ENCODE peak calls at places on chromosomes 5 and 9, in seven cellular contexts. One of them, this sample, is unnamed.

GRCh38 chr5:71706906-71707305 is 12.2 kb upstream of the CARTPT start:
- DNase-seq in NB4: no peak
- DNase-seq in NCI-H1436: no peak
- DNase-seq in amniotic stem cell: no peak
- DNase-seq in NCI-H2081 treated with DMSO at 0.1 percent for 48 hours: no peak
- DNase-seq in foreskin fibroblast: no peak
- DNase-seq in NCI-H1105: no peak
- DNase-seq in this sample: no peak

GRCh38 chr9:34637356-34638137 is at the start of gene SIGMAR1:
- DNase-seq in NB4: peak; percentile 100
- DNase-seq in NCI-H1436: peak; percentile 89
- DNase-seq in amniotic stem cell: peak; percentile 66
- DNase-seq in NCI-H2081 treated with DMSO at 0.1 percent for 48 hours: peak; percentile 86
- DNase-seq in foreskin fibroblast: peak; percentile 94
- DNase-seq in NCI-H1105: peak; percentile 86
- DNase-seq in this sample: peak; percentile 94

GRCh38 chr5:172866802-172867748 is 33.0 kb downstream of the ERGIC1 start:
- DNase-seq in NB4: no peak
- DNase-seq in NCI-H1436: no peak
- DNase-seq in amniotic stem cell: no peak
- DNase-seq in NCI-H2081 treated with DMSO at 0.1 percent for 48 hours: no peak
- DNase-seq in foreskin fibroblast: no peak
- DNase-seq in NCI-H1105: no peak
- DNase-seq in this sample: no peak

GRCh38 chr9:126150411-126151030 is 176.1 kb upstream of the MVB12B start:
- DNase-seq in NB4: no peak
- DNase-seq in NCI-H1436: peak; percentile 34
- DNase-seq in amniotic stem cell: no peak
- DNase-seq in NCI-H2081 treated with DMSO at 0.1 percent for 48 hours: no peak
- DNase-seq in foreskin fibroblast: no peak
- DNase-seq in NCI-H1105: no peak
- DNase-seq in this sample: no peak

GRCh38 chr9:135229701-135230385 is 142.4 kb downstream of the OLFM1 start:
- DNase-seq in NB4: no peak
- DNase-seq in NCI-H1436: no peak
- DNase-seq in amniotic stem cell: no peak
- DNase-seq in NCI-H2081 treated with DMSO at 0.1 percent for 48 hours: no peak
- DNase-seq in foreskin fibroblast: no peak
- DNase-seq in NCI-H1105: no peak
- DNase-seq in this sample: no peak

GRCh38 chr9:120724757-120725156 is 10.5 kb upstream of the MEGF9 start:
- DNase-seq in NB4: no peak
- DNase-seq in NCI-H1436: no peak
- DNase-seq in amniotic stem cell: no peak
- DNase-seq in NCI-H2081 treated with DMSO at 0.1 percent for 48 hours: no peak
- DNase-seq in foreskin fibroblast: no peak
- DNase-seq in NCI-H1105: no peak
- DNase-seq in this sample: no peak

GRCh38 chr9:103304797-103305196 is 309.7 kb downstream of the CYLC2 start:
- DNase-seq in NB4: no peak
- DNase-seq in NCI-H1436: no peak
- DNase-seq in amniotic stem cell: no peak
- DNase-seq in NCI-H2081 treated with DMSO at 0.1 percent for 48 hours: no peak
- DNase-seq in foreskin fibroblast: no peak
- DNase-seq in NCI-H1105: no peak
- DNase-seq in this sample: no peak

GRCh38 chr5:174428895-174429294 is 295.5 kb upstream of the MSX2 start:
- DNase-seq in NB4: no peak
- DNase-seq in NCI-H1436: no peak
- DNase-seq in amniotic stem cell: no peak
- DNase-seq in NCI-H2081 treated with DMSO at 0.1 percent for 48 hours: no peak
- DNase-seq in foreskin fibroblast: no peak
- DNase-seq in NCI-H1105: no peak
- DNase-seq in this sample: no peak

GRCh38 chr9:138097501-138097991 is 220.0 kb downstream of the CACNA1B start:
- DNase-seq in NB4: no peak
- DNase-seq in NCI-H1436: no peak
- DNase-seq in amniotic stem cell: no peak
- DNase-seq in NCI-H2081 treated with DMSO at 0.1 percent for 48 hours: no peak
- DNase-seq in foreskin fibroblast: no peak
- DNase-seq in NCI-H1105: no peak
- DNase-seq in this sample: no peak

GRCh38 chr5:178667109-178667508 is 40.3 kb upstream of the CLK4 start:
- DNase-seq in NB4: no peak
- DNase-seq in NCI-H1436: no peak
- DNase-seq in amniotic stem cell: no peak
- DNase-seq in NCI-H2081 treated with DMSO at 0.1 percent for 48 hours: no peak
- DNase-seq in foreskin fibroblast: no peak
- DNase-seq in NCI-H1105: no peak
- DNase-seq in this sample: no peak

GRCh38 chr5:59629561-59629960 is 264.0 kb downstream of the PDE4D start:
- DNase-seq in NB4: no peak
- DNase-seq in NCI-H1436: no peak
- DNase-seq in amniotic stem cell: no peak
- DNase-seq in NCI-H2081 treated with DMSO at 0.1 percent for 48 hours: no peak
- DNase-seq in foreskin fibroblast: no peak
- DNase-seq in NCI-H1105: no peak
- DNase-seq in this sample: no peak

GRCh38 chr5:160480652-160481051 is 59.0 kb downstream of the PTTG1 start:
- DNase-seq in NB4: no peak
- DNase-seq in NCI-H1436: no peak
- DNase-seq in amniotic stem cell: no peak
- DNase-seq in NCI-H2081 treated with DMSO at 0.1 percent for 48 hours: no peak
- DNase-seq in foreskin fibroblast: no peak
- DNase-seq in NCI-H1105: no peak
- DNase-seq in this sample: no peak

GRCh38 chr9:8734760-8735159 is 935.2 kb upstream of the DMAC1 start:
- DNase-seq in NB4: no peak
- DNase-seq in NCI-H1436: no peak
- DNase-seq in amniotic stem cell: no peak
- DNase-seq in NCI-H2081 treated with DMSO at 0.1 percent for 48 hours: no peak
- DNase-seq in foreskin fibroblast: no peak
- DNase-seq in NCI-H1105: no peak
- DNase-seq in this sample: no peak

GRCh38 chr5:16937023-16937379 is 913 bp upstream of the MYO10 start:
- DNase-seq in NB4: no peak
- DNase-seq in NCI-H1436: no peak
- DNase-seq in amniotic stem cell: no peak
- DNase-seq in NCI-H2081 treated with DMSO at 0.1 percent for 48 hours: no peak
- DNase-seq in foreskin fibroblast: no peak
- DNase-seq in NCI-H1105: no peak
- DNase-seq in this sample: no peak

GRCh38 chr9:130174025-130174424 is 1.8 kb downstream of the NCS1 start:
- DNase-seq in NB4: no peak
- DNase-seq in NCI-H1436: no peak
- DNase-seq in amniotic stem cell: no peak
- DNase-seq in NCI-H2081 treated with DMSO at 0.1 percent for 48 hours: no peak
- DNase-seq in foreskin fibroblast: no peak
- DNase-seq in NCI-H1105: no peak
- DNase-seq in this sample: no peak

GRCh38 chr5:135966165-135966564 is 11.4 kb upstream of the LECT2 start:
- DNase-seq in NB4: no peak
- DNase-seq in NCI-H1436: no peak
- DNase-seq in amniotic stem cell: no peak
- DNase-seq in NCI-H2081 treated with DMSO at 0.1 percent for 48 hours: no peak
- DNase-seq in foreskin fibroblast: no peak
- DNase-seq in NCI-H1105: no peak
- DNase-seq in this sample: no peak

GRCh38 chr9:83937861-83938455 is 16.7 kb upstream of the KIF27 start:
- DNase-seq in NB4: peak; percentile 76
- DNase-seq in NCI-H1436: peak; percentile 58
- DNase-seq in amniotic stem cell: peak; percentile 35
- DNase-seq in NCI-H2081 treated with DMSO at 0.1 percent for 48 hours: no peak
- DNase-seq in foreskin fibroblast: no peak
- DNase-seq in NCI-H1105: peak; percentile 36
- DNase-seq in this sample: peak; percentile 79

GRCh38 chr9:93655621-93656425 is 79.4 kb downstream of the PHF2 start:
- DNase-seq in NB4: no peak
- DNase-seq in NCI-H1436: no peak
- DNase-seq in amniotic stem cell: no peak
- DNase-seq in NCI-H2081 treated with DMSO at 0.1 percent for 48 hours: no peak
- DNase-seq in foreskin fibroblast: no peak
- DNase-seq in NCI-H1105: no peak
- DNase-seq in this sample: no peak

GRCh38 chr5:102713682-102714231 is 41.3 kb upstream of the PAM start:
- DNase-seq in NB4: no peak
- DNase-seq in NCI-H1436: no peak
- DNase-seq in amniotic stem cell: no peak
- DNase-seq in NCI-H2081 treated with DMSO at 0.1 percent for 48 hours: no peak
- DNase-seq in foreskin fibroblast: no peak
- DNase-seq in NCI-H1105: no peak
- DNase-seq in this sample: no peak

GRCh38 chr9:35910613-35911488 is 1.6 kb downstream of the SPAAR start:
- DNase-seq in NB4: peak; percentile 39
- DNase-seq in NCI-H1436: peak; percentile 5
- DNase-seq in amniotic stem cell: no peak
- DNase-seq in NCI-H2081 treated with DMSO at 0.1 percent for 48 hours: peak; percentile 18
- DNase-seq in foreskin fibroblast: peak; percentile 54
- DNase-seq in NCI-H1105: peak; percentile 8
- DNase-seq in this sample: peak; percentile 79

GRCh38 chr9:133449760-133450159 is 10.0 kb upstream of the CACFD1 start:
- DNase-seq in NB4: no peak
- DNase-seq in NCI-H1436: peak; percentile 35
- DNase-seq in amniotic stem cell: no peak
- DNase-seq in NCI-H2081 treated with DMSO at 0.1 percent for 48 hours: no peak
- DNase-seq in foreskin fibroblast: no peak
- DNase-seq in NCI-H1105: no peak
- DNase-seq in this sample: no peak